ENCODE peak calls at places on chromosomes 6 and 20, in eight cellular contexts. V is B cell; K is T-cell; R is fibroblast of the conjunctiva; C is MV-4-11; B is cerebellar cortex; T is stimulated activated CD4-positive, alpha-beta T cell treated with anti-CD3 and anti-CD28 coated beads, Interleukin-4, amount 100 ng/mL, for 48 hours; Q is small intestine. L is an unnamed sample.

GRCh38 chr6:50984135-50984534 is 165.5 kb downstream of the TFAP2B start:
- DNase-seq in V (no peak), K (no peak), R (no peak), C (no peak), B (no peak), T (no peak), Q (no peak), L (no peak)

GRCh38 chr20:16125810-16126209 is 447.4 kb downstream of the KIF16B start:
- DNase-seq in V (no peak), K (no peak), R (no peak), C (no peak), B (no peak), T (no peak), Q (no peak), L (no peak)

GRCh38 chr6:137105375-137105774 is 60.6 kb upstream of the IL20RA start:
- DNase-seq in V (no peak), K (no peak), R (no peak), C (no peak), B (peak; percentile 2), T (no peak), Q (peak; percentile 32), L (no peak)

GRCh38 chr20:46293084-46293483 is 15.2 kb downstream of the CDH22 start:
- DNase-seq in V (no peak), K (no peak), R (no peak), C (peak; percentile 46), B (no peak), T (no peak), Q (no peak), L (peak; percentile 78)

GRCh38 chr20:39524371-39524911 is 562.3 kb downstream of the DHX35 start:
- DNase-seq in V (no peak), K (no peak), R (no peak), C (no peak), B (peak; percentile 62), T (no peak), Q (no peak), L (no peak)

GRCh38 chr6:157791461-157791860 is 31.6 kb upstream of the SNX9 start:
- DNase-seq in V (no peak), K (no peak), R (no peak), C (no peak), B (no peak), T (no peak), Q (no peak), L (no peak)

GRCh38 chr20:39849664-39850063 is 839.4 kb downstream of the MAFB start:
- DNase-seq in V (no peak), K (no peak), R (peak; percentile 92), C (no peak), B (peak; percentile 71), T (no peak), Q (peak; percentile 12), L (no peak)

GRCh38 chr20:18172379-18172778 is 34.7 kb downstream of the KAT14 start:
- DNase-seq in V (no peak), K (no peak), R (no peak), C (no peak), B (no peak), T (no peak), Q (no peak), L (no peak)

GRCh38 chr20:50429412-50429811 is 80.8 kb upstream of the PTPN1 start:
- DNase-seq in V (no peak), K (no peak), R (no peak), C (no peak), B (no peak), T (no peak), Q (no peak), L (no peak)

GRCh38 chr6:113490356-113490755 is 366.8 kb upstream of the MARCKS start:
- DNase-seq in V (no peak), K (no peak), R (no peak), C (no peak), B (no peak), T (no peak), Q (no peak), L (no peak)

GRCh38 chr6:169839029-169839481 is 87.6 kb downstream of the ERMARD start:
- DNase-seq in V (no peak), K (no peak), R (no peak), C (no peak), B (no peak), T (no peak), Q (no peak), L (no peak)

GRCh38 chr6:14478396-14479225 is 361.0 kb downstream of the CD83 start:
- DNase-seq in V (no peak), K (no peak), R (no peak), C (peak; percentile 41), B (no peak), T (no peak), Q (no peak), L (no peak)

GRCh38 chr6:165968409-165968807 is 199.2 kb downstream of the TBXT start:
- DNase-seq in V (no peak), K (no peak), R (no peak), C (no peak), B (no peak), T (no peak), Q (no peak), L (no peak)

GRCh38 chr6:163285689-163286088 is 128.8 kb upstream of the QKI start:
- DNase-seq in V (no peak), K (no peak), R (no peak), C (no peak), B (no peak), T (no peak), Q (no peak), L (no peak)

GRCh38 chr20:4468114-4468513 is 253.6 kb upstream of the PRND start:
- DNase-seq in V (no peak), K (no peak), R (no peak), C (no peak), B (no peak), T (no peak), Q (no peak), L (no peak)

GRCh38 chr6:13538084-13538483 is 36.3 kb upstream of the SIRT5 start:
- DNase-seq in V (peak; percentile 48), K (no peak), R (peak; percentile 51), C (peak; percentile 22), B (peak; percentile 74), T (no peak), Q (peak; percentile 44), L (peak; percentile 41)

GRCh38 chr20:50003253-50003656 is 20.5 kb downstream of the SNAI1 start:
- DNase-seq in V (no peak), K (no peak), R (peak; percentile 41), C (peak; percentile 99), B (no peak), T (no peak), Q (no peak), L (no peak)

GRCh38 chr6:88177961-88178464 is 11.9 kb upstream of the CNR1 start:
- DNase-seq in V (peak; percentile 70), K (no peak), R (peak; percentile 51), C (peak; percentile 72), B (no peak), T (no peak), Q (no peak), L (no peak)

GRCh38 chr6:41581381-41581991 is 35.3 kb downstream of the FOXP4 start:
- DNase-seq in V (no peak), K (no peak), R (peak; percentile 70), C (peak; percentile 48), B (no peak), T (no peak), Q (no peak), L (no peak)

GRCh38 chr6:142322066-142322465 is 20.3 kb downstream of the ADGRG6 start:
- DNase-seq in V (no peak), K (no peak), R (no peak), C (no peak), B (no peak), T (no peak), Q (no peak), L (no peak)

GRCh38 chr20:33433465-33433864 is 10.1 kb downstream of the SNTA1 start:
- DNase-seq in V (no peak), K (no peak), R (no peak), C (no peak), B (no peak), T (no peak), Q (no peak), L (no peak)

GRCh38 chr20:22320245-22320915 is 264.0 kb downstream of the FOXA2 start:
- DNase-seq in V (no peak), K (no peak), R (no peak), C (no peak), B (no peak), T (no peak), Q (no peak), L (no peak)

GRCh38 chr6:121901432-121901831 is 466.0 kb downstream of the GJA1 start:
- DNase-seq in V (no peak), K (no peak), R (no peak), C (no peak), B (no peak), T (no peak), Q (no peak), L (no peak)

GRCh38 chr6:52733172-52733571 is 30.1 kb downstream of the GSTA2 start:
- DNase-seq in V (no peak), K (no peak), R (no peak), C (no peak), B (no peak), T (no peak), Q (no peak), L (no peak)

GRCh38 chr6:31586596-31586995 is 519 bp downstream of the LST1 start:
- DNase-seq in V (peak; percentile 75), K (no peak), R (no peak), C (peak; percentile 95), B (no peak), T (no peak), Q (no peak), L (no peak)

GRCh38 chr20:64064145-64064698 is 1.2 kb downstream of the TCEA2 start:
- DNase-seq in V (no peak), K (no peak), R (no peak), C (no peak), B (no peak), T (no peak), Q (no peak), L (no peak)

GRCh38 chr6:34484899-34485298 is 19.0 kb downstream of the PACSIN1 start:
- DNase-seq in V (no peak), K (peak; percentile 21), R (no peak), C (peak; percentile 29), B (no peak), T (peak; percentile 50), Q (no peak), L (no peak)

GRCh38 chr6:33964387-33964786 is 160.6 kb upstream of the MLN start:
- DNase-seq in V (no peak), K (no peak), R (no peak), C (no peak), B (no peak), T (no peak), Q (no peak), L (no peak)

GRCh38 chr6:48826884-48827701 is 636.0 kb downstream of the MMUT start:
- DNase-seq in V (no peak), K (no peak), R (peak; percentile 85), C (no peak), B (no peak), T (no peak), Q (no peak), L (no peak)

GRCh38 chr6:137834508-137834907 is 32.6 kb upstream of the TNFAIP3 start:
- DNase-seq in V (no peak), K (no peak), R (no peak), C (no peak), B (no peak), T (no peak), Q (no peak), L (no peak)

GRCh38 chr6:109867970-109868358 is 110.1 kb upstream of the GPR6 start:
- DNase-seq in V (no peak), K (no peak), R (no peak), C (no peak), B (peak; percentile 59), T (no peak), Q (no peak), L (no peak)

GRCh38 chr20:2080532-2081224 is 20.9 kb upstream of the STK35 start:
- DNase-seq in V (no peak), K (no peak), R (no peak), C (no peak), B (no peak), T (no peak), Q (no peak), L (no peak)

L was measured in GM23338.